ENCODE peak calls at places on chromosomes 1 and 21, in nine cellular contexts. M, U, Q, S, B, O, L, G and D are unnamed samples.

GRCh38 chr1:41880951-41881885 is 37.5 kb downstream of the HIVEP3 start:
- DNase-seq in O (no peak), M (no peak), S (no peak), Q (no peak), G (no peak), L (no peak), B (no peak), U (no peak), D (no peak)

GRCh38 chr1:102531031-102531430 is 534.3 kb upstream of the OLFM3 start:
- DNase-seq in S (no peak), M (no peak), G (no peak), Q (no peak), B (peak), O (no peak), L (no peak), U (peak), D (no peak)

GRCh38 chr1:54791880-54792522 is 9.1 kb downstream of the TTC22 start:
- DNase-seq in G (peak), S (no peak), B (peak), U (no peak), M (no peak), O (no peak), Q (peak), L (peak), D (peak)

GRCh38 chr21:36654341-36654740 is 44.6 kb upstream of the SIM2 start:
- DNase-seq in L (peak), S (no peak), G (no peak), M (no peak), Q (no peak), B (no peak), U (no peak), O (no peak), D (no peak)

GRCh38 chr1:107096690-107097089 is 40.2 kb downstream of the PRMT6 start:
- DNase-seq in O (no peak), Q (no peak), M (no peak), S (no peak), B (no peak), G (no peak), U (no peak), L (no peak), D (no peak)

GRCh38 chr1:54543729-54544496 is 4.1 kb upstream of the ACOT11 start:
- DNase-seq in L (no peak), U (peak), B (peak), S (no peak), M (peak), Q (no peak), O (peak), G (no peak), D (no peak)

GRCh38 chr1:25782608-25783201 is 17.3 kb upstream of the SELENON start:
- DNase-seq in M (no peak), G (no peak), O (no peak), B (no peak), U (no peak), S (no peak), Q (no peak), L (peak), D (no peak)

GRCh38 chr21:46048926-46049889 is 48.7 kb upstream of the COL6A2 start:
- DNase-seq in O (peak), M (peak), B (peak), S (no peak), Q (no peak), L (peak), G (peak), U (peak), D (peak)

GRCh38 chr1:11982010-11982392 is 1.8 kb downstream of the MFN2 start:
- DNase-seq in S (no peak), M (no peak), Q (no peak), L (no peak), O (no peak), U (no peak), B (peak), G (no peak), D (no peak)

GRCh38 chr1:21567241-21568005 is 58.2 kb downstream of the ALPL start:
- DNase-seq in M (peak), G (no peak), B (peak), L (no peak), Q (no peak), S (no peak), U (no peak), O (peak), D (peak)

DNA sequence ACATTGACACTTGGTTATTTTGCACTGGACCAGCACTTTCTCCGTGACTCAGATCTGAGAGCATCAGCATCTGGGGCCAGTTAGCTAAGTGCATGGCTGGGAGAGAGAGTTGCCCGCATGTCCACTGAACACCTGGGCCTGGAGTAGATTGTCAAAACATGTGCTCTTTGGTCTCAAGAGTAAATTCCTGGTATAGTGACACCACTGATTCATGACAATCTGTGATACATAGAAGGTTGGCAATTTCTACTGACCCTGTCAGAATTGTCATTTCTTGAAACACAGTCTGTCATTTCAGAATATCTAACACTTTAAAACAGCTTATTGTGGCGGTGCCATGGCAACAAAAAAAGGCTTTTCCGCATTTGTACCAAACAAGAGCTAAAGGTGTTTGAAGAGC is 186.4 kb upstream of the FAM78B start:
- DNase-seq in L (no peak), O (no peak), G (no peak), S (no peak), U (no peak), Q (no peak), M (no peak), B (no peak), D (no peak)
- TF ChIP-seq CTCF in L (no peak), O (no peak), G (no peak), S (no peak), U (no peak), Q (no peak), M (no peak), B (no peak), D (no peak)

GRCh38 chr1:171122299-171122698 is 31.6 kb downstream of the FMO3 start:
- DNase-seq in S (no peak), O (no peak), B (no peak), G (no peak), Q (no peak), M (no peak), U (no peak), L (no peak), D (no peak)
- TF ChIP-seq CTCF in S (no peak), O (no peak), B (no peak), G (no peak), Q (no peak), M (no peak), U (no peak), L (no peak), D (no peak)

GRCh38 chr1:33512612-33513011 is 40.2 kb downstream of the ZSCAN20 start:
- DNase-seq in M (no peak), G (no peak), U (no peak), Q (no peak), S (no peak), O (peak), B (no peak), L (no peak), D (no peak)
- TF ChIP-seq CTCF in M (no peak), G (no peak), U (no peak), Q (no peak), S (no peak), O (no peak), B (no peak), L (no peak), D (no peak)

DNA sequence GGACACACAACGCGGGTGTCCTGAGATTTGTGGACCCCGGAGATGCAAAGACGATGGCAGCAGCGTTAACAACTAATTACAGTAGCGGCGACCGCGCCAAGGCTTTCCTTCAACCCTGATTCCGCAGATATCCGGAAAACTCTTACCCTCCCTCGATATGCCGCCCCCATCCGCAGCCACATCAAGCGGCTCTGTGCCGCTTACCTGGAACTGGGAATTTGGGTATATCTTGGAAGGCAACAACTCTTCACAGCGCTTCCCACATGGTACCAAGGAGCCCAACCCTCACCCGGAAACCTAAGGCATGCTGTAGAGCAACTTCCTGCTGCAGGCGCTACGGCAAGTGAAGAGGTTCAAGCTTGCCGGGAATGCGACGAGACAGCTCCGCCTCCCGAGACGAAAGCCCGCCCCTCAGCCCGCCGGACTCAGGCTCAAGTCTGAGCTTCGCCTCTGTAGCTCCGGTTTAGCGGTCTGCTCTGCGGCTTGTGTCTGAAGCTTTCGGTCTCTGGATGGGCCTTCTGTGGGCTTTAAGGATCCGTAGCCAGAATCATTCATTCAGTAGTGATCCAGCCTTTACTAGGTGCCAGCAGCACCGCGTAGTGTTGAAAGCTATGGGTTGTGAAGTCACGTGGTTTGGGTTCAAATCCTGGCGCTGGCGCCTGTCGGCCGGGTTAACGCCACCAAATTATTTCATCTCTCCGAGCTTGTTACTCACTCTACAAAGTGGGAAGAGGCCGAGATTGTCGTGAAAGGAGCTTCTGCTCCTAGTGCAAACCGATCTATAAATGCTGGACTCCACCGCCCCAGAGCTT is at the start of gene HEATR1:
- DNase-seq in S (peak), U (peak), B (peak), O (peak), M (peak), Q (peak), G (peak), L (peak), D (peak)
- TF ChIP-seq CTCF in S (no peak), U (no peak), B (no peak), O (no peak), M (no peak), Q (no peak), G (no peak), L (no peak), D (no peak)